ENCODE peak calls at places on chromosomes 13 and 19, in nine cellular contexts. One of them, this sample, is unnamed.

GRCh38 chr13:43204591-43204990 is 181.2 kb downstream of the DNAJC15 start:
- DNase-seq in cardiac muscle cell: no peak
- DNase-seq in H9: no peak
- DNase-seq in foreskin fibroblast: no peak
- DNase-seq in astrocyte: no peak
- DNase-seq in mucosa of descending colon: no peak
- DNase-seq in glutamatergic neuron: no peak
- DNase-seq in Calu3: no peak
- DNase-seq in tibial nerve: no peak
- DNase-seq in this sample: no peak

GRCh38 chr13:102233566-102234208 is 168.2 kb downstream of the FGF14 start:
- DNase-seq in astrocyte: no peak
- DNase-seq in foreskin fibroblast: no peak
- DNase-seq in H9: no peak
- DNase-seq in mucosa of descending colon: no peak
- DNase-seq in cardiac muscle cell: no peak
- DNase-seq in tibial nerve: no peak
- DNase-seq in Calu3: no peak
- DNase-seq in glutamatergic neuron: no peak
- DNase-seq in this sample: no peak

GRCh38 chr19:53130506-53130905 is 2.2 kb downstream of the ZNF415 start:
- DNase-seq in H9: no peak
- DNase-seq in foreskin fibroblast: no peak
- DNase-seq in tibial nerve: no peak
- DNase-seq in mucosa of descending colon: no peak
- DNase-seq in astrocyte: no peak
- DNase-seq in glutamatergic neuron: no peak
- DNase-seq in cardiac muscle cell: no peak
- DNase-seq in Calu3: no peak
- DNase-seq in this sample: no peak

GRCh38 chr13:108346376-108346775 is 76.9 kb downstream of the TNFSF13B start:
- DNase-seq in foreskin fibroblast: no peak
- DNase-seq in tibial nerve: no peak
- DNase-seq in H9: peak
- DNase-seq in glutamatergic neuron: no peak
- DNase-seq in Calu3: peak
- DNase-seq in mucosa of descending colon: no peak
- DNase-seq in astrocyte: no peak
- DNase-seq in cardiac muscle cell: no peak
- DNase-seq in this sample: no peak

GRCh38 chr13:76012091-76012721 is 376.1 kb downstream of the LMO7 start:
- DNase-seq in Calu3: no peak
- DNase-seq in H9: no peak
- DNase-seq in glutamatergic neuron: no peak
- DNase-seq in mucosa of descending colon: no peak
- DNase-seq in astrocyte: peak
- DNase-seq in foreskin fibroblast: peak
- DNase-seq in tibial nerve: no peak
- DNase-seq in cardiac muscle cell: peak
- DNase-seq in this sample: no peak

GRCh38 chr19:41175825-41176734 is 16.9 kb upstream of the CYP2S1 start:
- DNase-seq in mucosa of descending colon: peak
- DNase-seq in H9: peak
- DNase-seq in cardiac muscle cell: peak
- DNase-seq in foreskin fibroblast: peak
- DNase-seq in astrocyte: peak
- DNase-seq in glutamatergic neuron: no peak
- DNase-seq in tibial nerve: peak
- DNase-seq in Calu3: peak
- DNase-seq in this sample: peak

GRCh38 chr19:40982594-40983101 is 8.4 kb upstream of the CYP2B6 start:
- DNase-seq in mucosa of descending colon: no peak
- DNase-seq in tibial nerve: no peak
- DNase-seq in glutamatergic neuron: no peak
- DNase-seq in astrocyte: peak
- DNase-seq in cardiac muscle cell: peak
- DNase-seq in H9: peak
- DNase-seq in foreskin fibroblast: peak
- DNase-seq in Calu3: no peak
- DNase-seq in this sample: no peak

GRCh38 chr19:47428177-47428894 is 9.0 kb upstream of the MEIS3 start:
- DNase-seq in glutamatergic neuron: peak
- DNase-seq in astrocyte: peak
- DNase-seq in H9: peak
- DNase-seq in Calu3: peak
- DNase-seq in foreskin fibroblast: peak
- DNase-seq in tibial nerve: peak
- DNase-seq in mucosa of descending colon: peak
- DNase-seq in cardiac muscle cell: peak
- DNase-seq in this sample: peak

GRCh38 chr19:1833540-1833939 is 14.7 kb downstream of the REXO1 start:
- DNase-seq in H9: no peak
- DNase-seq in mucosa of descending colon: no peak
- DNase-seq in cardiac muscle cell: no peak
- DNase-seq in astrocyte: no peak
- DNase-seq in tibial nerve: no peak
- DNase-seq in Calu3: no peak
- DNase-seq in foreskin fibroblast: no peak
- DNase-seq in glutamatergic neuron: no peak
- DNase-seq in this sample: no peak

GRCh38 chr13:30796833-30797601 is 61.7 kb downstream of the ALOX5AP start:
- DNase-seq in H9: no peak
- DNase-seq in tibial nerve: no peak
- DNase-seq in astrocyte: peak
- DNase-seq in foreskin fibroblast: no peak
- DNase-seq in Calu3: no peak
- DNase-seq in glutamatergic neuron: no peak
- DNase-seq in mucosa of descending colon: no peak
- DNase-seq in cardiac muscle cell: peak
- DNase-seq in this sample: no peak

GRCh38 chr13:30798776-30799625 is 63.7 kb downstream of the ALOX5AP start:
- DNase-seq in glutamatergic neuron: no peak
- DNase-seq in mucosa of descending colon: no peak
- DNase-seq in astrocyte: peak
- DNase-seq in foreskin fibroblast: peak
- DNase-seq in cardiac muscle cell: no peak
- DNase-seq in tibial nerve: no peak
- DNase-seq in Calu3: no peak
- DNase-seq in H9: no peak
- DNase-seq in this sample: no peak

GRCh38 chr13:30797847-30798246 is 62.5 kb downstream of the ALOX5AP start:
- DNase-seq in cardiac muscle cell: no peak
- DNase-seq in astrocyte: no peak
- DNase-seq in Calu3: no peak
- DNase-seq in H9: no peak
- DNase-seq in tibial nerve: no peak
- DNase-seq in mucosa of descending colon: no peak
- DNase-seq in glutamatergic neuron: no peak
- DNase-seq in foreskin fibroblast: no peak
- DNase-seq in this sample: no peak

GRCh38 chr13:30800107-30800506 is 64.8 kb downstream of the ALOX5AP start:
- DNase-seq in H9: no peak
- DNase-seq in tibial nerve: no peak
- DNase-seq in Calu3: no peak
- DNase-seq in astrocyte: no peak
- DNase-seq in glutamatergic neuron: no peak
- DNase-seq in foreskin fibroblast: no peak
- DNase-seq in mucosa of descending colon: no peak
- DNase-seq in cardiac muscle cell: no peak
- DNase-seq in this sample: no peak

DNA sequence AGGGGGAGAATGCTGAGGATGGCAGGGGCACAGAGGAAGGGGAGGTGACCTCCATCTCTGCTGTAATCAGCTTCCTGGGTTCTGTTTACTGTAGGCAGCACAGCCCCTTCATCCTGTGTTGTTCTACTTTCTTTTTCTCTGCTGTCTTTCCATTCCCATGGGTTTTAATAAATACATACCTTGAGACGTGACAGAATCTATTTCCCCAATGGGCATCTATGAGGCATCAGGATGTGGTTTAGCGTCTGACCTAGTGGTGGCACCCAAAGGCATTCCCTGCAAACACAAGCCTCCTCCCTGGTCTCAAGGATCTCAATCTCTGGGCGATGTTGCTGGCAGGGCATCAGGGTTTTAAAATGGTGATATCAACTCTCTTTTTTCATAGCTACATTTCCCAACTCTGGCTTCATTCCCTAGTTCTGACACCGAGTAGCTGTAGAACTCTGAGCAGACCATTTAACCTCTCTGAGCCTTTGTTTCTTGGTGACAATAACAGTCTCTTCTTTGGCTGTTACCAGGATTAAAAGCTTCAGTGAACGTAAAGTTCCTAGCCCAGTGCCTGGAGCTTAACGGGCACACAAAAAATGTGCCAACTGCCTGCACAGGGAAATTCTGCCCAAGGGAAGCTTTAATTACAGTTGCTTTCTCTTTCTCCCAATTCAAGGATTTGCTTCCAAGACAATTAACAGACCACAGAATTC is 60.9 kb downstream of the ALOX5AP start:
- DNase-seq in mucosa of descending colon: no peak
- DNase-seq in glutamatergic neuron: no peak
- DNase-seq in Calu3: peak
- DNase-seq in H9: no peak
- DNase-seq in foreskin fibroblast: peak
- DNase-seq in tibial nerve: no peak
- DNase-seq in astrocyte: peak
- DNase-seq in cardiac muscle cell: peak
- DNase-seq in this sample: no peak
- TF ChIP-seq CTCF in mucosa of descending colon: no peak
- TF ChIP-seq CTCF in glutamatergic neuron: no peak
- TF ChIP-seq CTCF in Calu3: no peak
- TF ChIP-seq CTCF in H9: peak
- TF ChIP-seq CTCF in foreskin fibroblast: no peak
- TF ChIP-seq CTCF in tibial nerve: no peak
- TF ChIP-seq CTCF in astrocyte: no peak
- TF ChIP-seq CTCF in cardiac muscle cell: no peak
- TF ChIP-seq CTCF in this sample: no peak

GRCh38 chr19:38360839-38361631 is 13.3 kb upstream of the PSMD8 start:
- DNase-seq in H9: no peak
- DNase-seq in glutamatergic neuron: peak
- DNase-seq in foreskin fibroblast: no peak
- DNase-seq in cardiac muscle cell: no peak
- DNase-seq in mucosa of descending colon: no peak
- DNase-seq in tibial nerve: no peak
- DNase-seq in astrocyte: no peak
- DNase-seq in Calu3: no peak
- DNase-seq in this sample: no peak
- TF ChIP-seq CTCF in H9: no peak
- TF ChIP-seq CTCF in glutamatergic neuron: no peak
- TF ChIP-seq CTCF in foreskin fibroblast: no peak
- TF ChIP-seq CTCF in cardiac muscle cell: no peak
- TF ChIP-seq CTCF in mucosa of descending colon: no peak
- TF ChIP-seq CTCF in tibial nerve: no peak
- TF ChIP-seq CTCF in astrocyte: no peak
- TF ChIP-seq CTCF in Calu3: no peak
- TF ChIP-seq CTCF in this sample: no peak

GRCh38 chr19:18496167-18496979 is 25.5 kb downstream of the ELL start:
- DNase-seq in astrocyte: peak
- DNase-seq in foreskin fibroblast: peak
- DNase-seq in tibial nerve: no peak
- DNase-seq in Calu3: peak
- DNase-seq in glutamatergic neuron: no peak
- DNase-seq in H9: no peak
- DNase-seq in mucosa of descending colon: peak
- DNase-seq in cardiac muscle cell: peak
- DNase-seq in this sample: no peak
- TF ChIP-seq CTCF in astrocyte: no peak
- TF ChIP-seq CTCF in foreskin fibroblast: no peak
- TF ChIP-seq CTCF in tibial nerve: no peak
- TF ChIP-seq CTCF in Calu3: no peak
- TF ChIP-seq CTCF in glutamatergic neuron: no peak
- TF ChIP-seq CTCF in H9: no peak
- TF ChIP-seq CTCF in mucosa of descending colon: no peak
- TF ChIP-seq CTCF in cardiac muscle cell: no peak
- TF ChIP-seq CTCF in this sample: no peak

GRCh38 chr19:48634424-48635262 is 2.5 kb downstream of the DBP start:
- DNase-seq in mucosa of descending colon: peak
- DNase-seq in Calu3: peak
- DNase-seq in foreskin fibroblast: peak
- DNase-seq in cardiac muscle cell: peak
- DNase-seq in astrocyte: peak
- DNase-seq in tibial nerve: peak
- DNase-seq in glutamatergic neuron: peak
- DNase-seq in H9: peak
- DNase-seq in this sample: peak
- TF ChIP-seq CTCF in mucosa of descending colon: no peak
- TF ChIP-seq CTCF in Calu3: no peak
- TF ChIP-seq CTCF in foreskin fibroblast: no peak
- TF ChIP-seq CTCF in cardiac muscle cell: no peak
- TF ChIP-seq CTCF in astrocyte: no peak
- TF ChIP-seq CTCF in tibial nerve: no peak
- TF ChIP-seq CTCF in glutamatergic neuron: no peak
- TF ChIP-seq CTCF in H9: no peak
- TF ChIP-seq CTCF in this sample: no peak

GRCh38 chr13:84870190-84870589 is 929.0 kb downstream of the SLITRK6 start:
- DNase-seq in astrocyte: no peak
- DNase-seq in H9: peak
- DNase-seq in glutamatergic neuron: no peak
- DNase-seq in mucosa of descending colon: no peak
- DNase-seq in foreskin fibroblast: no peak
- DNase-seq in tibial nerve: no peak
- DNase-seq in cardiac muscle cell: no peak
- DNase-seq in Calu3: no peak
- DNase-seq in this sample: no peak
- TF ChIP-seq CTCF in astrocyte: no peak
- TF ChIP-seq CTCF in H9: peak
- TF ChIP-seq CTCF in glutamatergic neuron: no peak
- TF ChIP-seq CTCF in mucosa of descending colon: no peak
- TF ChIP-seq CTCF in foreskin fibroblast: no peak
- TF ChIP-seq CTCF in tibial nerve: no peak
- TF ChIP-seq CTCF in cardiac muscle cell: no peak
- TF ChIP-seq CTCF in Calu3: no peak
- TF ChIP-seq CTCF in this sample: peak

GRCh38 chr19:10661946-10662345 is 7.8 kb downstream of the ILF3 start:
- DNase-seq in H9: no peak
- DNase-seq in mucosa of descending colon: no peak
- DNase-seq in astrocyte: no peak
- DNase-seq in cardiac muscle cell: no peak
- DNase-seq in glutamatergic neuron: no peak
- DNase-seq in foreskin fibroblast: no peak
- DNase-seq in Calu3: no peak
- DNase-seq in tibial nerve: no peak
- DNase-seq in this sample: no peak
- TF ChIP-seq CTCF in H9: no peak
- TF ChIP-seq CTCF in mucosa of descending colon: no peak
- TF ChIP-seq CTCF in astrocyte: no peak
- TF ChIP-seq CTCF in cardiac muscle cell: no peak
- TF ChIP-seq CTCF in glutamatergic neuron: no peak
- TF ChIP-seq CTCF in foreskin fibroblast: no peak
- TF ChIP-seq CTCF in Calu3: no peak
- TF ChIP-seq CTCF in tibial nerve: no peak
- TF ChIP-seq CTCF in this sample: no peak

GRCh38 chr19:50893047-50893737 is 18.0 kb downstream of the KLK4 start:
- DNase-seq in foreskin fibroblast: no peak
- DNase-seq in astrocyte: no peak
- DNase-seq in cardiac muscle cell: no peak
- DNase-seq in tibial nerve: no peak
- DNase-seq in mucosa of descending colon: no peak
- DNase-seq in H9: no peak
- DNase-seq in glutamatergic neuron: no peak
- DNase-seq in Calu3: no peak
- DNase-seq in this sample: no peak
- TF ChIP-seq CTCF in foreskin fibroblast: no peak
- TF ChIP-seq CTCF in astrocyte: no peak
- TF ChIP-seq CTCF in cardiac muscle cell: no peak
- TF ChIP-seq CTCF in tibial nerve: no peak
- TF ChIP-seq CTCF in mucosa of descending colon: no peak
- TF ChIP-seq CTCF in H9: peak
- TF ChIP-seq CTCF in glutamatergic neuron: no peak
- TF ChIP-seq CTCF in Calu3: no peak
- TF ChIP-seq CTCF in this sample: peak

This sample was measured in neural crest cell.